ENCODE peak calls at places on chromosomes 13 and 19, in eight cellular contexts. One of them, this sample, is unnamed.

GRCh38 chr13:61110804-61111203 is 304.8 kb downstream of the PCDH20 start:
- DNase-seq in Caki2: peak; percentile 34
- DNase-seq in memory B cell: no peak
- DNase-seq in ELR: no peak
- DNase-seq in body of pancreas: no peak
- DNase-seq in Kasumi-1: no peak
- DNase-seq in iPS-NIHi11: no peak
- DNase-seq in BJ: no peak
- DNase-seq in this sample: no peak

GRCh38 chr13:73715910-73716257 is 418.3 kb downstream of the KLF12 start:
- DNase-seq in Caki2: no peak
- DNase-seq in memory B cell: no peak
- DNase-seq in ELR: no peak
- DNase-seq in body of pancreas: no peak
- DNase-seq in Kasumi-1: no peak
- DNase-seq in iPS-NIHi11: no peak
- DNase-seq in BJ: no peak
- DNase-seq in this sample: no peak

GRCh38 chr19:12733907-12734214 is 623 bp downstream of the TRIR start:
- DNase-seq in Caki2: no peak
- DNase-seq in memory B cell: no peak
- DNase-seq in ELR: peak; percentile 20
- DNase-seq in body of pancreas: no peak
- DNase-seq in Kasumi-1: no peak
- DNase-seq in iPS-NIHi11: no peak
- DNase-seq in BJ: no peak
- DNase-seq in this sample: no peak

GRCh38 chr19:1648926-1649541 is 3.4 kb downstream of the TCF3 start:
- DNase-seq in Caki2: no peak
- DNase-seq in memory B cell: no peak
- DNase-seq in ELR: no peak
- DNase-seq in body of pancreas: no peak
- DNase-seq in Kasumi-1: no peak
- DNase-seq in iPS-NIHi11: no peak
- DNase-seq in BJ: no peak
- DNase-seq in this sample: peak; percentile 57

GRCh38 chr13:35600137-35600536 is 123.6 kb upstream of the MAB21L1 start:
- DNase-seq in Caki2: no peak
- DNase-seq in memory B cell: no peak
- DNase-seq in ELR: no peak
- DNase-seq in body of pancreas: no peak
- DNase-seq in Kasumi-1: no peak
- DNase-seq in iPS-NIHi11: no peak
- DNase-seq in BJ: no peak
- DNase-seq in this sample: no peak

GRCh38 chr19:44582581-44583265 is 30.6 kb upstream of the IGSF23 start:
- DNase-seq in Caki2: no peak
- DNase-seq in memory B cell: no peak
- DNase-seq in ELR: peak; percentile 35
- DNase-seq in body of pancreas: peak; percentile 50
- DNase-seq in Kasumi-1: peak; percentile 22
- DNase-seq in iPS-NIHi11: peak; percentile 90
- DNase-seq in BJ: no peak
- DNase-seq in this sample: no peak

GRCh38 chr13:45446181-45446580 is 18.6 kb upstream of the COG3 start:
- DNase-seq in Caki2: no peak
- DNase-seq in memory B cell: no peak
- DNase-seq in ELR: peak; percentile 85
- DNase-seq in body of pancreas: no peak
- DNase-seq in Kasumi-1: no peak
- DNase-seq in iPS-NIHi11: no peak
- DNase-seq in BJ: peak; percentile 46
- DNase-seq in this sample: no peak

GRCh38 chr13:107117327-107118012 is 549.5 kb upstream of the ARGLU1 start:
- DNase-seq in Caki2: no peak
- DNase-seq in memory B cell: no peak
- DNase-seq in ELR: no peak
- DNase-seq in body of pancreas: no peak
- DNase-seq in Kasumi-1: no peak
- DNase-seq in iPS-NIHi11: no peak
- DNase-seq in BJ: no peak
- DNase-seq in this sample: no peak

GRCh38 chr19:12840091-12841079 is 2.1 kb downstream of the MAST1 start:
- DNase-seq in Caki2: peak; percentile 82
- DNase-seq in memory B cell: no peak
- DNase-seq in ELR: peak; percentile 83
- DNase-seq in body of pancreas: peak; percentile 67
- DNase-seq in Kasumi-1: no peak
- DNase-seq in iPS-NIHi11: peak; percentile 82
- DNase-seq in BJ: peak; percentile 25
- DNase-seq in this sample: peak; percentile 38

GRCh38 chr19:3062165-3063105 is at the start of gene TLE5:
- DNase-seq in Caki2: no peak
- DNase-seq in memory B cell: peak; percentile 64
- DNase-seq in ELR: peak; percentile 56
- DNase-seq in body of pancreas: peak; percentile 67
- DNase-seq in Kasumi-1: peak; percentile 32
- DNase-seq in iPS-NIHi11: peak; percentile 84
- DNase-seq in BJ: no peak
- DNase-seq in this sample: peak; percentile 49

GRCh38 chr13:49545661-49546060 is 39.7 kb downstream of the RCBTB1 start:
- DNase-seq in Caki2: no peak
- DNase-seq in memory B cell: no peak
- DNase-seq in ELR: no peak
- DNase-seq in body of pancreas: no peak
- DNase-seq in Kasumi-1: no peak
- DNase-seq in iPS-NIHi11: no peak
- DNase-seq in BJ: no peak
- DNase-seq in this sample: no peak

GRCh38 chr13:71417205-71417604 is 449.8 kb downstream of the DACH1 start:
- DNase-seq in Caki2: no peak
- DNase-seq in memory B cell: no peak
- DNase-seq in ELR: peak; percentile 62
- DNase-seq in body of pancreas: no peak
- DNase-seq in Kasumi-1: no peak
- DNase-seq in iPS-NIHi11: no peak
- DNase-seq in BJ: no peak
- DNase-seq in this sample: no peak

GRCh38 chr13:29125934-29126424 is 305.8 kb downstream of the MTUS2 start:
- DNase-seq in Caki2: no peak
- DNase-seq in memory B cell: no peak
- DNase-seq in ELR: no peak
- DNase-seq in body of pancreas: no peak
- DNase-seq in Kasumi-1: no peak
- DNase-seq in iPS-NIHi11: no peak
- DNase-seq in BJ: no peak
- DNase-seq in this sample: peak; percentile 37

GRCh38 chr13:44690376-44690775 is 114.2 kb upstream of the TSC22D1 start:
- DNase-seq in Caki2: no peak
- DNase-seq in memory B cell: no peak
- DNase-seq in ELR: no peak
- DNase-seq in body of pancreas: no peak
- DNase-seq in Kasumi-1: no peak
- DNase-seq in iPS-NIHi11: no peak
- DNase-seq in BJ: no peak
- DNase-seq in this sample: no peak

GRCh38 chr13:79451500-79451962 is 29.4 kb upstream of the NDFIP2 start:
- DNase-seq in Caki2: peak; percentile 34
- DNase-seq in memory B cell: no peak
- DNase-seq in ELR: peak; percentile 97
- DNase-seq in body of pancreas: no peak
- DNase-seq in Kasumi-1: peak; percentile 87
- DNase-seq in iPS-NIHi11: peak; percentile 35
- DNase-seq in BJ: peak; percentile 83
- DNase-seq in this sample: peak; percentile 88

GRCh38 chr19:19966862-19967261 is 66.1 kb downstream of the ZNF93 start:
- DNase-seq in Caki2: no peak
- DNase-seq in memory B cell: no peak
- DNase-seq in ELR: no peak
- DNase-seq in body of pancreas: no peak
- DNase-seq in Kasumi-1: no peak
- DNase-seq in iPS-NIHi11: no peak
- DNase-seq in BJ: no peak
- DNase-seq in this sample: no peak

GRCh38 chr13:45496942-45497341 is 32.2 kb downstream of the COG3 start:
- DNase-seq in Caki2: no peak
- DNase-seq in memory B cell: no peak
- DNase-seq in ELR: peak; percentile 80
- DNase-seq in body of pancreas: no peak
- DNase-seq in Kasumi-1: no peak
- DNase-seq in iPS-NIHi11: no peak
- DNase-seq in BJ: no peak
- DNase-seq in this sample: no peak

GRCh38 chr13:19590423-19590822 is 29.1 kb upstream of the TPTE2 start:
- DNase-seq in Caki2: no peak
- DNase-seq in memory B cell: no peak
- DNase-seq in ELR: no peak
- DNase-seq in body of pancreas: no peak
- DNase-seq in Kasumi-1: no peak
- DNase-seq in iPS-NIHi11: no peak
- DNase-seq in BJ: no peak
- DNase-seq in this sample: no peak

GRCh38 chr13:48411281-48412099 is 1.4 kb downstream of the LPAR6 start:
- DNase-seq in Caki2: no peak
- DNase-seq in memory B cell: no peak
- DNase-seq in ELR: peak; percentile 40
- DNase-seq in body of pancreas: no peak
- DNase-seq in Kasumi-1: peak; percentile 70
- DNase-seq in iPS-NIHi11: peak; percentile 33
- DNase-seq in BJ: no peak
- DNase-seq in this sample: no peak

GRCh38 chr13:111177081-111177711 is 62.1 kb downstream of the ARHGEF7 start:
- DNase-seq in Caki2: no peak
- DNase-seq in memory B cell: no peak
- DNase-seq in ELR: no peak
- DNase-seq in body of pancreas: peak; percentile 19
- DNase-seq in Kasumi-1: no peak
- DNase-seq in iPS-NIHi11: no peak
- DNase-seq in BJ: no peak
- DNase-seq in this sample: peak; percentile 12

GRCh38 chr19:39413269-39413902 is 917 bp downstream of the PLEKHG2 start:
- DNase-seq in Caki2: no peak
- DNase-seq in memory B cell: peak; percentile 37
- DNase-seq in ELR: peak; percentile 42
- DNase-seq in body of pancreas: no peak
- DNase-seq in Kasumi-1: peak; percentile 25
- DNase-seq in iPS-NIHi11: peak; percentile 74
- DNase-seq in BJ: no peak
- DNase-seq in this sample: no peak

GRCh38 chr13:65166675-65167074 is 2063.5 kb downstream of the PCDH9 start:
- DNase-seq in Caki2: no peak
- DNase-seq in memory B cell: no peak
- DNase-seq in ELR: no peak
- DNase-seq in body of pancreas: no peak
- DNase-seq in Kasumi-1: no peak
- DNase-seq in iPS-NIHi11: no peak
- DNase-seq in BJ: no peak
- DNase-seq in this sample: no peak

GRCh38 chr13:112118451-112119064 is 51.6 kb downstream of the SOX1 start:
- DNase-seq in Caki2: no peak
- DNase-seq in memory B cell: no peak
- DNase-seq in ELR: no peak
- DNase-seq in body of pancreas: no peak
- DNase-seq in Kasumi-1: peak; percentile 40
- DNase-seq in iPS-NIHi11: no peak
- DNase-seq in BJ: no peak
- DNase-seq in this sample: no peak